ENCODE peak calls at places on chromosomes 3 and 15, in four cellular contexts. L, E, M and N are unnamed samples. For H3K4me1, the result is how much of the 10 kb centered on the place peaks cover.

GRCh38 chr15:25673972-25674371 is 189.2 kb downstream of the ATP10A start:
- ATAC-seq in L (no peak), E (no peak), M (no peak), N (no peak)

GRCh38 chr15:62453356-62453755 is 288.3 kb upstream of the C2CD4B start:
- ATAC-seq in L (no peak), E (no peak), M (peak), N (no peak)

GRCh38 chr3:33915796-33916589 is 117.6 kb downstream of the PDCD6IP start:
- ATAC-seq in L (no peak), E (peak), M (peak), N (no peak)

GRCh38 chr3:9195390-9195789 is 54.1 kb downstream of the SRGAP3 start:
- ATAC-seq in L (no peak), E (no peak), M (peak), N (no peak)

GRCh38 chr3:184724662-184725061 is 12.8 kb upstream of the MAGEF1 start:
- ATAC-seq in L (no peak), E (no peak), M (no peak), N (no peak)

GRCh38 chr3:47015151-47015550 is 35.7 kb downstream of the NBEAL2 start:
- ATAC-seq in L (no peak), E (no peak), M (no peak), N (no peak)

GRCh38 chr3:79339846-79340245 is 428.0 kb downstream of the ROBO1 start:
- ATAC-seq in L (no peak), E (no peak), M (no peak), N (no peak)

GRCh38 chr15:44882499-44882968 is 74.0 kb upstream of the TERB2 start:
- ATAC-seq in L (no peak), E (no peak), M (peak), N (no peak)

GRCh38 chr15:39873978-39874377 is 46.1 kb downstream of the GPR176 start:
- ATAC-seq in L (no peak), E (no peak), M (no peak), N (no peak)

GRCh38 chr15:68800875-68801274 is 19.8 kb downstream of the ANP32A start:
- ATAC-seq in L (no peak), E (no peak), M (no peak), N (no peak)

GRCh38 chr3:126459111-126459762 is 16.5 kb downstream of the ZXDC start:
- ATAC-seq in L (no peak), E (no peak), M (no peak), N (no peak)

GRCh38 chr3:73419179-73419803 is 205.4 kb downstream of the PDZRN3 start:
- ATAC-seq in L (no peak), E (peak), M (peak), N (peak)

GRCh38 chr15:22806156-22806555 is 19.7 kb downstream of the NIPA1 start:
- ATAC-seq in L (no peak), E (no peak), M (no peak), N (no peak)

GRCh38 chr3:87207500-87207899 is 19.6 kb upstream of the CHMP2B start:
- ATAC-seq in L (no peak), E (no peak), M (peak), N (no peak)

GRCh38 chr3:31218082-31218481 is 314.6 kb upstream of the STT3B start:
- ATAC-seq in L (no peak), E (no peak), M (no peak), N (no peak)

GRCh38 chr15:67796728-67797127 is 28.6 kb upstream of the SKOR1 start:
- ATAC-seq in L (no peak), E (no peak), M (no peak), N (no peak)

GRCh38 chr3:11445883-11446282 is 173.7 kb downstream of the ATG7 start:
- ATAC-seq in L (no peak), E (no peak), M (no peak), N (peak)

GRCh38 chr3:196947136-196947859 is 5.0 kb upstream of the NCBP2 start:
- ATAC-seq in L (no peak), E (peak), M (no peak), N (no peak)

GRCh38 chr15:47741907-47742306 is 24.6 kb downstream of the SEMA6D start:
- ATAC-seq in L (no peak), E (no peak), M (no peak), N (no peak)

DNA sequence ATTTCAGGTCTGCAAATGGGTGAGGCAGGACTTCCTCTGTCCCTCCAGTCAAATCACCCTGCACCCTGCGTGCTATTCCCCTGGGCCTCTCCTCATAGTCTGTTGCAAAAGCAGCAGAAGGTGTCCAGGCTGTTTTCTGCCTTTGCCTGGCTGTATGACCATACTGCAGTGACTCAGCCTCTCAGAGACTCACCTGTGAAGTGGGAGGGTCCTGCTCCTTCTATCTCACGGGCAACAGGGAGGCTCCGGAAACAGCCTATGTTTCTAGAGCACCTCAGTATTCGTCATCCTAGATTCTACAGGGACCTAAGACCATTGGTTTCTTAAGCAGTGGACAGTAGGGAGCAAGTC is 216.4 kb downstream of the TLE3 start:
- ATAC-seq in L (no peak), E (no peak), M (peak), N (no peak)
- H3K4me1 ChIP-seq in L (under half), E (under half), M (under half), N (under half)

DNA sequence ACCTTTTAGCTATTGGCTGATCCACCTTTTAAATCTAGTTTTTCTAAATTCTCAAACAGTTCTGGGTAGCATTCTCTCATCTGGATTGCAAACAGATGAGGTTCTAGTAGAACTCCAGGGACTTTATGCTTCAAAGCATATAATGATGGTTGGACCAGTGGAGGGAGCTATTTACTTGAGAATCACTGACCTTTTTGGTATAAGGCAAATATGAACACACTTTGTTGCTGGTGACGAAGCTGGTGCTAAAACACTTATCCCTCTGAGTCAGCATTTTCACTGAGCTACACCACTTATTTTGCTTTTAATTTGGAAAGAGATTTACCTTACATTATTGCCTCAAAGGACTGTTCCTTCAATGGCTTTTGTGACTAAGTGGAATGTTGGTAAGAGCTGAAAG is 58.6 kb upstream of the SLITRK3 start:
- ATAC-seq in L (peak), E (peak), M (peak), N (peak)
- TF ChIP-seq CTCF in L (no peak), E (peak), M (peak), N (no peak)

DNA sequence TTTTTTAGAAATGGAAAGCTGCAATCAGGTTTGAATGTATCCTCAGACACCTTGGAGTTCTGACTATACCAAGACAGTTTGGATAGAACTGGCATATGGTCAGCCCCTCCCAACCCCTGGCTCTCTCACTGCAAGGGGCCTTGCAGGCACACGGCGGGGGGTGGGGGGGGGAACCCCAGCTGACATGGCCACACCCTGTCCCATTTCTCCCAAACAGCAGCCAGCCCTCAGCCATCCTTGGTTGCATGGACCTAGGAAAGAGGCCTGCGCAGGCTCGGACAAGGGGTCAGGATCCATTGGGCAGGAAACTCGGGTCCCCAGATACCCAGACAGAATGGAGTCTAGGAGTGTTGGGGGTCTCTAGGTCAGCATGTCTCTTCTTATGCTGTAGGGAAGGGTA is 14.5 kb downstream of the CAND2 start:
- ATAC-seq in L (no peak), E (no peak), M (no peak), N (no peak)
- H3K27ac ChIP-seq in L (peak), E (no peak), M (peak), N (peak)

DNA sequence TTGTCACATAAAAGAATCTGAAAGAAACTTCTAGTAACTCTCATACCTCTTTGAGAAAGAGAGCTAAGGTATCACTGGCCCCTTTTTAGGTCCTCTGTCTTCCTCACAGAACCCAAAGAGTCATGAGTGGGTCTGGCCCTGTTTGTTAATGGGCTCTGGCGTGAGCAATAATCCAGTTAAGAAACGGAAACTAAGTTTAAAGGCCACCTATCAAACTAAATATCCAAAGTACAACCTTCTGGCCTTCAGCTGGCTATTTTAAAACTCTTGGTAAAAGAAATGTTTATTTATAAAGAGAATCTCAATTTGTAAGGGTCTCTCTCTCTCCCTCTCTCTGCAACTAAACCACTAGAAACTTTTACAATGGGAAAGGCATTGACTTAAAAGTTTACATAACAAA is 71.0 kb upstream of the STRIT1 start:
- ATAC-seq in L (no peak), E (no peak), M (no peak), N (no peak)
- H3K4me1 ChIP-seq in L (under half), E (half or more), M (under half), N (under half)

GRCh38 chr3:139718415-139718814 is 40.6 kb upstream of the NMNAT3 start:
- ATAC-seq in L (no peak), E (peak), M (peak), N (no peak)
- TF ChIP-seq CTCF in L (peak), E (peak), M (peak), N (no peak)

GRCh38 chr3:27557411-27557810 is 73.2 kb upstream of the SLC4A7 start:
- ATAC-seq in L (no peak), E (no peak), M (no peak), N (no peak)

GRCh38 chr3:27559381-27559780 is 75.2 kb upstream of the SLC4A7 start:
- ATAC-seq in L (no peak), E (no peak), M (no peak), N (no peak)

GRCh38 chr3:27561591-27561990 is 77.4 kb upstream of the SLC4A7 start:
- ATAC-seq in L (no peak), E (no peak), M (no peak), N (no peak)

GRCh38 chr3:27560484-27561056 is 76.4 kb upstream of the SLC4A7 start:
- ATAC-seq in L (no peak), E (no peak), M (no peak), N (no peak)

DNA sequence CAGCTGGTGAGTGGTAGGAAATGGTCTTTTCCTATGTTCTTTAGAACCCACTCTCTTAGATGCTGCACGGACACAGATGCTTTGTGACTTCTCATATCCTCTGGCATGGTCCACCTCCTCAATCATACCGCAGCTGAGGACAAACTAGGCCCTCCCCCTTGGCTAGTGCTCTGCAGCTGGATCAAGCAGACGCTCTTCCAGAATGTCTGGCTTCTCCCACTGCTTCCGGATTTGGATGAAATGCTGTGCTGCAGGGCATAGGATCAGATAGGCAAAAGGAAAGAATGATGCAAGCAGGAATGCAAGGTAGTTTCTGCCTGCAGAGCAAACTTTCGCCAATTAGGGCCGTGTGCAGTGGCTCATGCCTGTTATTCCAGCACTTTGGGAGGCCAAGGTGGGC is 75.7 kb upstream of the SLC4A7 start:
- ATAC-seq in L (peak), E (no peak), M (peak), N (peak)
- H3K27ac ChIP-seq in L (no peak), E (no peak), M (no peak), N (no peak)